ENCODE peak calls at places on chromosomes 13 and 19, in eight cellular contexts. P is HCT116; M is cardiac muscle cell; L is naive thymus-derived CD4-positive, alpha-beta T cell; C is GM23338; Z is heart right ventricle; D is astrocyte; I is tibial nerve. O is an unnamed sample.

GRCh38 chr13:39913928-39914327 is 258.5 kb downstream of the COG6 start:
- DNase-seq in P (no peak), M (no peak), L (no peak), C (no peak), Z (no peak), D (no peak), I (peak), O (no peak)

GRCh38 chr13:26499209-26499601 is 58.3 kb upstream of the WASF3 start:
- DNase-seq in P (no peak), M (no peak), L (no peak), C (no peak), Z (no peak), D (no peak), I (no peak), O (peak)

GRCh38 chr19:53958168-53958571 is 4.6 kb upstream of the CACNG8 start:
- DNase-seq in P (no peak), M (peak), L (no peak), C (peak), Z (no peak), D (no peak), I (no peak), O (peak)

GRCh38 chr13:105587786-105588185 is 947.7 kb downstream of the EFNB2 start:
- DNase-seq in P (peak), M (no peak), L (no peak), C (peak), Z (no peak), D (peak), I (no peak), O (no peak)

GRCh38 chr13:49374585-49375290 is 69.1 kb downstream of the CAB39L start:
- DNase-seq in P (no peak), M (no peak), L (no peak), C (no peak), Z (no peak), D (peak), I (no peak), O (no peak)

GRCh38 chr19:6730941-6731670 is 6.3 kb downstream of the GPR108 start:
- DNase-seq in P (no peak), M (no peak), L (no peak), C (no peak), Z (no peak), D (no peak), I (no peak), O (no peak)

GRCh38 chr13:46905249-46905648 is 8.4 kb upstream of the HTR2A start:
- DNase-seq in P (no peak), M (no peak), L (no peak), C (peak), Z (no peak), D (no peak), I (no peak), O (no peak)

GRCh38 chr13:24381539-24382265 is 72.3 kb downstream of the C1QTNF9 start:
- DNase-seq in P (no peak), M (no peak), L (no peak), C (peak), Z (no peak), D (peak), I (peak), O (peak)

GRCh38 chr13:45162194-45162593 is 38.7 kb downstream of the KCTD4 start:
- DNase-seq in P (no peak), M (no peak), L (no peak), C (no peak), Z (no peak), D (peak), I (no peak), O (no peak)

GRCh38 chr19:31260171-31260933 is 88.9 kb downstream of the TSHZ3 start:
- DNase-seq in P (no peak), M (no peak), L (no peak), C (no peak), Z (no peak), D (no peak), I (no peak), O (no peak)

GRCh38 chr13:41981961-41982723 is 21.2 kb upstream of the VWA8 start:
- DNase-seq in P (no peak), M (no peak), L (no peak), C (no peak), Z (no peak), D (no peak), I (no peak), O (no peak)

GRCh38 chr19:2819540-2820111 is at the start of gene ZNF554:
- DNase-seq in P (peak), M (peak), L (peak), C (peak), Z (peak), D (peak), I (peak), O (peak)

GRCh38 chr19:2822846-2823245 is 3.2 kb downstream of the ZNF554 start:
- DNase-seq in P (no peak), M (no peak), L (no peak), C (no peak), Z (no peak), D (no peak), I (no peak), O (no peak)

GRCh38 chr19:2816641-2817040 is 3.0 kb upstream of the ZNF554 start:
- DNase-seq in P (no peak), M (no peak), L (no peak), C (no peak), Z (no peak), D (no peak), I (no peak), O (no peak)

GRCh38 chr19:2823646-2824045 is 4.0 kb downstream of the ZNF554 start:
- DNase-seq in P (no peak), M (no peak), L (no peak), C (no peak), Z (no peak), D (no peak), I (no peak), O (no peak)

GRCh38 chr19:2820112-2820702 is 539 bp downstream of the ZNF554 start:
- DNase-seq in P (no peak), M (peak), L (no peak), C (peak), Z (no peak), D (no peak), I (no peak), O (peak)
- H3K27ac ChIP-seq in P (peak), M (peak), L (peak), C (no peak), Z (peak), D (no peak), I (peak), O (no peak)

DNA sequence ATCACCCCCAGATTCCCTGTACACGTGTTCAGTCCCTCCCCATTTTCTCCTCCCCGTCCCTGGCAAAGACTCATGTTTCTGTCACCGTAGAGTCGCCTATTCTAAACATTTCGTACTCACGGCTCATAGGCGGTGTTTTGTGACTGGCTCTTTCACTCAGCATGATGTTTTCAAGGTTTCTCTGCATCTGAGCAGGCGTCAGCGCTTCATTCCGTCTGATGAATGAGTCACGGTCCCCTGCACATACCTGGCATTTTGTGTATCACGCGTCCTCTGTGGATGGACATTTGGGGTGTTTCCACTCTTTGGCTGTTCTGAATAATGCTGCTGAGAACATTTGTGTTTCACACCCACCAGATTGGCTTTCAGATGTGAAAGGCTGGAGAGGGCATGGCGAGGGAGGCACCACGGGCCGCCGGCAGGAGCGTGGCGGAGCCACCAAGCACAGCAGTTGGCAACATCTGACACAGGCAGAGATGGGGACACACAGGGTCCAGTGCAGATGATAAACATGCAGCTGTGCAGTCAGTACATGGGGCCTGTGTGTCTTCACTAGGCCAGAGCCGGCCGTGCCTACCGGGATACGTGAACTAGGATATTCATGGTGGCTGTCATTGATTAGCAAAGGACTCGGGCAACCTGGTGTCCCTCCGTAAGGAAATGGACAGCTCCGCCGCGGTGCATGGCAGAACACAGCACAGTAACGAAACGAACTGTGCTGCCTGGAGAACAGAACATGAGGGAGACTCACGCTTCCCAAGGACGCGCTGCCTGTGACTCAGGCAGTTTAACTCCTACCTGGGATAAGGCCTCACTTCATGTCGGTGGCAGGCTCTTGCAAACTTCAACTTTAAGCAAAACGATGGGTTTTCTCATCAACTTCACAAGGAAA is 117.2 kb downstream of the ATP11A start:
- DNase-seq in P (no peak), M (no peak), L (no peak), C (no peak), Z (no peak), D (no peak), I (no peak), O (no peak)
- H3K27ac ChIP-seq in P (no peak), M (no peak), L (no peak), C (no peak), Z (no peak), D (no peak), I (no peak), O (no peak)

GRCh38 chr13:38385152-38385891 is 35.7 kb downstream of the UFM1 start:
- DNase-seq in P (no peak), M (no peak), L (no peak), C (no peak), Z (no peak), D (no peak), I (no peak), O (no peak)
- H3K27ac ChIP-seq in P (no peak), M (no peak), L (no peak), C (no peak), Z (no peak), D (no peak), I (no peak), O (no peak)

DNA sequence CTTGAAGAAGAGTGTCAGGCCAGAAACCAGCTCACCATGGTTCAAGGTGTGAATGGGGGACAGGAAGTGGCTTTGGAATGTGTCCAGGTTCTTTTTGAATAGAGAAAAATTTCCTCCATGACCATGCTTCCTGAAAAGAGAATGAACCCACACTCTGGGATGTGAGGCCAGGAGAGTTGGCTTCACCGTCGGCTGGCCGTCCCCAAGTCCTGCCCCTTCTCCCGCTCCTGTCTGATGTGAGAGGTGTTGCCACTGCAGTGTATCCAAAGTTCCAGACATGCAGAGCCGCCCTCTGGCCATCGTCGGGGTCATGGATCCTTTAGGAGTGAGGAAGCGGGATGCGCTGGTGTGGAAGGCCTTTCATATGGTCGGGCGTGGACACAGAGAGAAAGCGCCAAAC is 101.2 kb downstream of the COL4A2 start:
- DNase-seq in P (no peak), M (no peak), L (no peak), C (no peak), Z (no peak), D (no peak), I (no peak), O (no peak)
- H3K27ac ChIP-seq in P (no peak), M (no peak), L (no peak), C (no peak), Z (peak), D (peak), I (peak), O (no peak)

DNA sequence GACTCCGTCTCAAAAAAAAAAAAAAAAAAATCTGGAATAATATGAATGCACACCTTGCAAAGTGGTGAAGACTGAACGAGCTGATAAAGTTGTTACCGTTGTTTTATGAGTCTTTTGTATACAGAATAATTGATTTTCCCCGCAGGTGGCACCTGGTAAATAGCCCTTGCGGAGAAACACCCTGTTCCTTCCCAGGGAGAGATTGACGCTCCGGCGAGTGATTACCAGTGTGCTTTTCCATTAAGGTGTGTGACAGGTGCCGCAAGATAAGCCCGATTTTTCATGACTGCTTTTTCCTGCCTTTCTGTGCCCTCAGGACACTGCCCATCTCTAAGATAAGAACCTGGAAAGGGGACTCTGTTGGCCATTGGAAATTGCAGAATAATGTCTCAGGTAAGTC is 943 bp downstream of the ZNF302 start:
- DNase-seq in P (no peak), M (no peak), L (no peak), C (no peak), Z (no peak), D (no peak), I (no peak), O (no peak)
- H3K27ac ChIP-seq in P (no peak), M (no peak), L (no peak), C (peak), Z (peak), D (no peak), I (peak), O (no peak)